ENCODE peak calls at places on chromosomes 2 and 18, in five cellular contexts. X, Y, B, L and J are unnamed samples.

GRCh38 chr2:73827018-73827417 is 1.7 kb upstream of the STAMBP start:
- DNase-seq in X (no peak), Y (no peak), B (no peak), L (peak), J (no peak)

GRCh38 chr18:79866889-79867574 is 69.3 kb downstream of the KCNG2 start:
- DNase-seq in X (no peak), Y (no peak), B (no peak), L (peak), J (peak)

GRCh38 chr18:8615397-8616025 is 6.3 kb downstream of the RAB12 start:
- DNase-seq in X (no peak), Y (peak), B (no peak), L (peak), J (peak)

GRCh38 chr18:63344263-63344662 is 22.7 kb downstream of the KDSR start:
- DNase-seq in X (no peak), Y (no peak), B (no peak), L (no peak), J (no peak)

GRCh38 chr2:236120006-236120740 is 48.0 kb downstream of the GBX2 start:
- DNase-seq in X (no peak), Y (no peak), B (no peak), L (no peak), J (no peak)

GRCh38 chr2:174485763-174486613 is 841 bp downstream of the GPR155 start:
- DNase-seq in X (peak), Y (no peak), B (peak), L (peak), J (no peak)

GRCh38 chr18:80179857-80180558 is 67.3 kb downstream of the PARD6G start:
- DNase-seq in X (no peak), Y (no peak), B (no peak), L (peak), J (peak)

GRCh38 chr2:196165016-196165415 is 6.4 kb downstream of the STK17B start:
- DNase-seq in X (no peak), Y (no peak), B (no peak), L (no peak), J (no peak)

GRCh38 chr2:55418512-55419235 is 982 bp downstream of the CCDC88A start:
- DNase-seq in X (peak), Y (no peak), B (no peak), L (peak), J (no peak)

GRCh38 chr18:59454909-59455727 is 96.1 kb upstream of the LMAN1 start:
- DNase-seq in X (no peak), Y (no peak), B (no peak), L (no peak), J (no peak)

GRCh38 chr2:2837768-2838547 is 506.9 kb upstream of the MYT1L start:
- DNase-seq in X (no peak), Y (no peak), B (peak), L (no peak), J (peak)

GRCh38 chr18:10487161-10487560 is 32.7 kb downstream of the APCDD1 start:
- DNase-seq in X (no peak), Y (no peak), B (no peak), L (no peak), J (no peak)

GRCh38 chr2:170739048-170739447 is 23.9 kb downstream of the SP5 start:
- DNase-seq in X (no peak), Y (peak), B (no peak), L (peak), J (no peak)

GRCh38 chr2:231323316-231323715 is 72.2 kb upstream of the B3GNT7 start:
- DNase-seq in X (no peak), Y (no peak), B (peak), L (no peak), J (peak)

GRCh38 chr2:224927671-224928173 is 114.5 kb downstream of the DOCK10 start:
- DNase-seq in X (peak), Y (no peak), B (peak), L (no peak), J (no peak)

GRCh38 chr2:26269571-26270170 is 24.9 kb downstream of the HADHB start:
- DNase-seq in X (no peak), Y (no peak), B (no peak), L (no peak), J (no peak)

GRCh38 chr2:80335411-80335810 is 30.9 kb upstream of the LRRTM1 start:
- DNase-seq in X (no peak), Y (no peak), B (no peak), L (no peak), J (no peak)

GRCh38 chr2:171523339-171523931 is 1.2 kb downstream of the CYBRD1 start:
- DNase-seq in X (peak), Y (peak), B (peak), L (peak), J (peak)